ENCODE peak calls at places on chromosome 1, in eight cellular contexts. T, Q, U, S, L, V, M and O are unnamed samples.

GRCh38 chr1:2499986-2500596 is 24.0 kb downstream of the PLCH2 start:
- DNase-seq in T (no peak), Q (no peak), U (no peak), S (no peak), L (no peak), V (no peak), M (no peak), O (no peak)

GRCh38 chr1:31524196-31524967 is 51.9 kb upstream of the TINAGL1 start:
- DNase-seq in T (no peak), Q (no peak), U (no peak), S (no peak), L (no peak), V (no peak), M (no peak), O (no peak)

GRCh38 chr1:186884266-186884665 is 55.5 kb downstream of the PLA2G4A start:
- DNase-seq in T (no peak), Q (no peak), U (peak), S (no peak), L (peak), V (no peak), M (no peak), O (no peak)

GRCh38 chr1:3553166-3553939 is 58.0 kb downstream of the MEGF6 start:
- DNase-seq in T (peak), Q (peak), U (no peak), S (no peak), L (peak), V (no peak), M (no peak), O (no peak)

GRCh38 chr1:36268981-36269380 is 37.2 kb upstream of the SH3D21 start:
- DNase-seq in T (no peak), Q (no peak), U (no peak), S (no peak), L (no peak), V (no peak), M (no peak), O (no peak)

GRCh38 chr1:211113566-211113965 is 20.4 kb downstream of the KCNH1 start:
- DNase-seq in T (no peak), Q (no peak), U (no peak), S (no peak), L (no peak), V (no peak), M (no peak), O (no peak)

GRCh38 chr1:109783436-109783835 is 19.7 kb upstream of the EPS8L3 start:
- DNase-seq in T (peak), Q (peak), U (peak), S (no peak), L (peak), V (no peak), M (peak), O (no peak)

GRCh38 chr1:81364075-81364474 is 436.7 kb upstream of the ADGRL2 start:
- DNase-seq in T (no peak), Q (no peak), U (no peak), S (no peak), L (no peak), V (no peak), M (no peak), O (no peak)

GRCh38 chr1:94805912-94806311 is 14.2 kb upstream of the SLC44A3 start:
- DNase-seq in T (peak), Q (no peak), U (no peak), S (peak), L (peak), V (peak), M (peak), O (peak)

GRCh38 chr1:206012086-206012859 is 9.1 kb upstream of the RAB7B start:
- DNase-seq in T (no peak), Q (peak), U (no peak), S (peak), L (no peak), V (no peak), M (no peak), O (no peak)

GRCh38 chr1:243507001-243507671 is 251.3 kb downstream of the SDCCAG8 start:
- DNase-seq in T (no peak), Q (no peak), U (no peak), S (no peak), L (no peak), V (no peak), M (no peak), O (no peak)

GRCh38 chr1:230441630-230442029 is 15.5 kb upstream of the PGBD5 start:
- DNase-seq in T (no peak), Q (no peak), U (no peak), S (no peak), L (no peak), V (no peak), M (no peak), O (no peak)

GRCh38 chr1:203081465-203082355 is 4.1 kb downstream of the MYOG start:
- DNase-seq in T (no peak), Q (peak), U (no peak), S (no peak), L (no peak), V (no peak), M (no peak), O (no peak)

GRCh38 chr1:117638141-117638540 is 32.3 kb downstream of the TENT5C start:
- DNase-seq in T (no peak), Q (no peak), U (no peak), S (no peak), L (no peak), V (no peak), M (no peak), O (no peak)

GRCh38 chr1:15764269-15764764 is 5.7 kb downstream of the FBLIM1 start:
- DNase-seq in T (no peak), Q (no peak), U (no peak), S (no peak), L (no peak), V (no peak), M (no peak), O (no peak)

GRCh38 chr1:164886101-164886500 is 327.1 kb downstream of the PBX1 start:
- DNase-seq in T (no peak), Q (no peak), U (no peak), S (no peak), L (peak), V (no peak), M (no peak), O (no peak)

GRCh38 chr1:233675893-233676292 is 62.0 kb downstream of the KCNK1 start:
- DNase-seq in T (no peak), Q (no peak), U (no peak), S (no peak), L (no peak), V (no peak), M (no peak), O (no peak)

GRCh38 chr1:94237291-94238226 is at the start of gene ARHGAP29:
- DNase-seq in T (peak), Q (peak), U (peak), S (peak), L (peak), V (peak), M (peak), O (peak)

GRCh38 chr1:9539829-9540550 is 725 bp downstream of the SLC25A33 start:
- DNase-seq in T (no peak), Q (peak), U (peak), S (peak), L (peak), V (peak), M (peak), O (peak)

GRCh38 chr1:166988976-166989515 is at the start of gene MAEL:
- DNase-seq in T (no peak), Q (no peak), U (no peak), S (no peak), L (no peak), V (no peak), M (no peak), O (no peak)

GRCh38 chr1:201020040-201020591 is 3.4 kb downstream of the KIF21B start:
- DNase-seq in T (no peak), Q (no peak), U (no peak), S (no peak), L (no peak), V (no peak), M (no peak), O (no peak)

GRCh38 chr1:193489191-193489590 is 302.8 kb upstream of the B3GALT2 start:
- DNase-seq in T (no peak), Q (no peak), U (no peak), S (no peak), L (no peak), V (no peak), M (no peak), O (no peak)

GRCh38 chr1:59141267-59141863 is 155.5 kb upstream of the FGGY start:
- DNase-seq in T (no peak), Q (no peak), U (no peak), S (no peak), L (no peak), V (no peak), M (no peak), O (no peak)

GRCh38 chr1:64908567-64908966 is 57.8 kb downstream of the JAK1 start:
- DNase-seq in T (no peak), Q (no peak), U (no peak), S (no peak), L (no peak), V (no peak), M (no peak), O (no peak)

GRCh38 chr1:175443332-175443731 is 250.8 kb upstream of the KIAA0040 start:
- DNase-seq in T (no peak), Q (no peak), U (no peak), S (no peak), L (no peak), V (no peak), M (no peak), O (no peak)

GRCh38 chr1:84347547-84348239 is 46.2 kb downstream of the SAMD13 start:
- DNase-seq in T (no peak), Q (no peak), U (peak), S (no peak), L (no peak), V (no peak), M (no peak), O (no peak)

GRCh38 chr1:192830596-192831241 is 21.9 kb downstream of the RGS2 start:
- DNase-seq in T (no peak), Q (no peak), U (no peak), S (no peak), L (no peak), V (no peak), M (peak), O (no peak)

GRCh38 chr1:55190092-55190491 is 25.1 kb downstream of the USP24 start:
- DNase-seq in T (no peak), Q (no peak), U (no peak), S (no peak), L (no peak), V (no peak), M (no peak), O (no peak)

GRCh38 chr1:85102479-85102878 is 54.2 kb upstream of the MCOLN3 start:
- DNase-seq in T (no peak), Q (no peak), U (no peak), S (no peak), L (no peak), V (no peak), M (no peak), O (no peak)

GRCh38 chr1:46543761-46544560 is 7.5 kb downstream of the KNCN start:
- DNase-seq in T (no peak), Q (no peak), U (no peak), S (no peak), L (no peak), V (no peak), M (no peak), O (no peak)

GRCh38 chr1:26064591-26064990 is 2.8 kb downstream of the TRIM63 start:
- DNase-seq in T (no peak), Q (no peak), U (no peak), S (no peak), L (peak), V (no peak), M (no peak), O (no peak)

GRCh38 chr1:39110882-39111281 is 84.7 kb downstream of the NDUFS5 start:
- DNase-seq in T (no peak), Q (no peak), U (peak), S (no peak), L (peak), V (no peak), M (peak), O (no peak)